ENCODE peak calls at places on chromosomes 7 and 10, in ten cellular contexts. One of them, this sample, is unnamed.

GRCh38 chr7:131595699-131596098 is 39.3 kb upstream of the PODXL start:
- DNase-seq in AG08396: no peak
- DNase-seq in NAMALWA: no peak
- DNase-seq in kidney tubule cell: no peak
- DNase-seq in COR-L47: no peak
- DNase-seq in WTC11: no peak
- DNase-seq in heart right ventricle: no peak
- DNase-seq in HCT116: no peak
- DNase-seq in effector CD4-positive, alpha-beta T cell: no peak
- DNase-seq in brain microvascular endothelial cell: no peak
- DNase-seq in this sample: no peak

GRCh38 chr10:117409549-117410283 is 34.5 kb upstream of the PDZD8 start:
- DNase-seq in COR-L47: no peak
- DNase-seq in kidney tubule cell: no peak
- DNase-seq in WTC11: no peak
- DNase-seq in AG08396: no peak
- DNase-seq in effector CD4-positive, alpha-beta T cell: no peak
- DNase-seq in HCT116: no peak
- DNase-seq in heart right ventricle: no peak
- DNase-seq in brain microvascular endothelial cell: no peak
- DNase-seq in NAMALWA: no peak
- DNase-seq in this sample: no peak

GRCh38 chr10:7162331-7162730 is 248.5 kb downstream of the SFMBT2 start:
- DNase-seq in AG08396: no peak
- DNase-seq in HCT116: no peak
- DNase-seq in COR-L47: no peak
- DNase-seq in WTC11: no peak
- DNase-seq in brain microvascular endothelial cell: no peak
- DNase-seq in NAMALWA: no peak
- DNase-seq in kidney tubule cell: no peak
- DNase-seq in effector CD4-positive, alpha-beta T cell: no peak
- DNase-seq in heart right ventricle: no peak
- DNase-seq in this sample: no peak

GRCh38 chr7:141460781-141461715 is 90.2 kb upstream of the AGK start:
- DNase-seq in WTC11: no peak
- DNase-seq in heart right ventricle: no peak
- DNase-seq in AG08396: no peak
- DNase-seq in NAMALWA: no peak
- DNase-seq in COR-L47: no peak
- DNase-seq in HCT116: no peak
- DNase-seq in kidney tubule cell: no peak
- DNase-seq in effector CD4-positive, alpha-beta T cell: no peak
- DNase-seq in brain microvascular endothelial cell: no peak
- DNase-seq in this sample: peak

GRCh38 chr10:1472605-1473004 is 264.7 kb downstream of the ADARB2 start:
- DNase-seq in COR-L47: no peak
- DNase-seq in WTC11: no peak
- DNase-seq in HCT116: no peak
- DNase-seq in AG08396: no peak
- DNase-seq in effector CD4-positive, alpha-beta T cell: no peak
- DNase-seq in NAMALWA: no peak
- DNase-seq in heart right ventricle: no peak
- DNase-seq in kidney tubule cell: no peak
- DNase-seq in brain microvascular endothelial cell: no peak
- DNase-seq in this sample: no peak

GRCh38 chr7:27124096-27124978 is 6.2 kb downstream of the HOXA4 start:
- DNase-seq in AG08396: peak
- DNase-seq in kidney tubule cell: peak
- DNase-seq in NAMALWA: no peak
- DNase-seq in brain microvascular endothelial cell: no peak
- DNase-seq in HCT116: peak
- DNase-seq in effector CD4-positive, alpha-beta T cell: no peak
- DNase-seq in WTC11: no peak
- DNase-seq in COR-L47: no peak
- DNase-seq in heart right ventricle: no peak
- DNase-seq in this sample: peak

GRCh38 chr7:86963599-86964230 is 95.7 kb downstream of the ELAPOR2 start:
- DNase-seq in brain microvascular endothelial cell: no peak
- DNase-seq in heart right ventricle: no peak
- DNase-seq in COR-L47: no peak
- DNase-seq in WTC11: no peak
- DNase-seq in effector CD4-positive, alpha-beta T cell: no peak
- DNase-seq in kidney tubule cell: peak
- DNase-seq in AG08396: no peak
- DNase-seq in NAMALWA: no peak
- DNase-seq in HCT116: no peak
- DNase-seq in this sample: no peak

GRCh38 chr10:114635101-114635500 is 23.0 kb downstream of the ABLIM1 start:
- DNase-seq in COR-L47: no peak
- DNase-seq in WTC11: no peak
- DNase-seq in kidney tubule cell: peak
- DNase-seq in brain microvascular endothelial cell: peak
- DNase-seq in AG08396: no peak
- DNase-seq in HCT116: no peak
- DNase-seq in heart right ventricle: no peak
- DNase-seq in NAMALWA: no peak
- DNase-seq in effector CD4-positive, alpha-beta T cell: no peak
- DNase-seq in this sample: no peak

GRCh38 chr7:105638324-105638723 is 57.0 kb upstream of the EFCAB10 start:
- DNase-seq in NAMALWA: no peak
- DNase-seq in kidney tubule cell: no peak
- DNase-seq in HCT116: no peak
- DNase-seq in COR-L47: no peak
- DNase-seq in WTC11: no peak
- DNase-seq in AG08396: no peak
- DNase-seq in effector CD4-positive, alpha-beta T cell: no peak
- DNase-seq in brain microvascular endothelial cell: no peak
- DNase-seq in heart right ventricle: no peak
- DNase-seq in this sample: no peak

GRCh38 chr7:101986335-101986734 is 168.9 kb downstream of the CUX1 start:
- DNase-seq in COR-L47: no peak
- DNase-seq in NAMALWA: no peak
- DNase-seq in HCT116: no peak
- DNase-seq in AG08396: no peak
- DNase-seq in WTC11: no peak
- DNase-seq in kidney tubule cell: peak
- DNase-seq in brain microvascular endothelial cell: no peak
- DNase-seq in heart right ventricle: no peak
- DNase-seq in effector CD4-positive, alpha-beta T cell: no peak
- DNase-seq in this sample: no peak

GRCh38 chr10:37285063-37285462 is 159.7 kb downstream of the ANKRD30A start:
- DNase-seq in WTC11: no peak
- DNase-seq in COR-L47: no peak
- DNase-seq in heart right ventricle: no peak
- DNase-seq in kidney tubule cell: no peak
- DNase-seq in brain microvascular endothelial cell: no peak
- DNase-seq in HCT116: no peak
- DNase-seq in AG08396: no peak
- DNase-seq in NAMALWA: no peak
- DNase-seq in effector CD4-positive, alpha-beta T cell: no peak
- DNase-seq in this sample: no peak

GRCh38 chr10:51109821-51110533 is 35.7 kb downstream of the PRKG1 start:
- DNase-seq in AG08396: no peak
- DNase-seq in WTC11: no peak
- DNase-seq in effector CD4-positive, alpha-beta T cell: no peak
- DNase-seq in COR-L47: no peak
- DNase-seq in brain microvascular endothelial cell: no peak
- DNase-seq in heart right ventricle: no peak
- DNase-seq in kidney tubule cell: peak
- DNase-seq in HCT116: no peak
- DNase-seq in NAMALWA: no peak
- DNase-seq in this sample: no peak

GRCh38 chr7:114885836-114886235 is 36.1 kb upstream of the MDFIC start:
- DNase-seq in kidney tubule cell: peak
- DNase-seq in COR-L47: no peak
- DNase-seq in WTC11: no peak
- DNase-seq in HCT116: no peak
- DNase-seq in NAMALWA: no peak
- DNase-seq in heart right ventricle: no peak
- DNase-seq in AG08396: no peak
- DNase-seq in brain microvascular endothelial cell: no peak
- DNase-seq in effector CD4-positive, alpha-beta T cell: no peak
- DNase-seq in this sample: no peak

GRCh38 chr7:128353610-128354009 is 7.9 kb downstream of the PRRT4 start:
- DNase-seq in NAMALWA: no peak
- DNase-seq in kidney tubule cell: no peak
- DNase-seq in HCT116: no peak
- DNase-seq in effector CD4-positive, alpha-beta T cell: no peak
- DNase-seq in heart right ventricle: no peak
- DNase-seq in WTC11: no peak
- DNase-seq in COR-L47: no peak
- DNase-seq in brain microvascular endothelial cell: no peak
- DNase-seq in AG08396: no peak
- DNase-seq in this sample: no peak

GRCh38 chr10:111373696-111374095 is 296.9 kb downstream of the ADRA2A start:
- DNase-seq in COR-L47: no peak
- DNase-seq in AG08396: no peak
- DNase-seq in effector CD4-positive, alpha-beta T cell: no peak
- DNase-seq in WTC11: no peak
- DNase-seq in NAMALWA: no peak
- DNase-seq in kidney tubule cell: no peak
- DNase-seq in HCT116: no peak
- DNase-seq in brain microvascular endothelial cell: no peak
- DNase-seq in heart right ventricle: no peak
- DNase-seq in this sample: no peak

GRCh38 chr7:105088456-105088855 is 74.5 kb downstream of the KMT2E start:
- DNase-seq in AG08396: no peak
- DNase-seq in WTC11: no peak
- DNase-seq in effector CD4-positive, alpha-beta T cell: no peak
- DNase-seq in brain microvascular endothelial cell: no peak
- DNase-seq in heart right ventricle: no peak
- DNase-seq in kidney tubule cell: no peak
- DNase-seq in COR-L47: no peak
- DNase-seq in NAMALWA: no peak
- DNase-seq in HCT116: no peak
- DNase-seq in this sample: no peak

This sample was measured in uterus.